ENCODE peak calls at places on chromosome 9, in nine cellular contexts. I is cardiac muscle cell, Q is sigmoid colon, E is astrocyte, W is thyroid gland, O is mucosa of descending colon, K is tibial nerve, U is PC-3, Y is HepG2. X is an unnamed sample.
A peak's percentile ranks its signal among the peaks of the same experiment; 100 is the strongest.

GRCh38 chr9:134442087-134442470 is 115.8 kb downstream of the RXRA start:
- DNase-seq in I (no peak), Q (no peak), E (no peak), W (no peak), O (no peak), K (no peak), U (no peak), Y (no peak), X (no peak)

GRCh38 chr9:126164796-126165525 is 161.7 kb upstream of the MVB12B start:
- DNase-seq in I (no peak), Q (no peak), E (no peak), W (no peak), O (no peak), K (no peak), U (no peak), Y (no peak), X (no peak)

GRCh38 chr9:17731308-17731707 is 152.4 kb downstream of the SH3GL2 start:
- DNase-seq in I (no peak), Q (no peak), E (no peak), W (no peak), O (no peak), K (no peak), U (no peak), Y (no peak), X (no peak)

GRCh38 chr9:103798620-103799019 is 295.5 kb upstream of the SMC2 start:
- DNase-seq in I (no peak), Q (no peak), E (peak; percentile 42), W (no peak), O (no peak), K (no peak), U (peak; percentile 43), Y (peak; percentile 1), X (no peak)

GRCh38 chr9:96258967-96259366 is 43.0 kb downstream of the HSD17B3 start:
- DNase-seq in I (no peak), Q (no peak), E (no peak), W (no peak), O (no peak), K (no peak), U (no peak), Y (no peak), X (no peak)

GRCh38 chr9:125180876-125181275 is 8.7 kb downstream of the PPP6C start:
- DNase-seq in I (no peak), Q (no peak), E (no peak), W (no peak), O (no peak), K (no peak), U (no peak), Y (no peak), X (no peak)

GRCh38 chr9:2768330-2768729 is 51.0 kb downstream of the KCNV2 start:
- DNase-seq in I (no peak), Q (no peak), E (no peak), W (no peak), O (peak; percentile 24), K (no peak), U (no peak), Y (no peak), X (no peak)

GRCh38 chr9:88173378-88173999 is 35.2 kb upstream of the SPATA31C2 start:
- DNase-seq in I (peak; percentile 75), Q (no peak), E (peak; percentile 51), W (peak; percentile 36), O (peak; percentile 59), K (peak; percentile 34), U (peak; percentile 79), Y (peak; percentile 80), X (peak; percentile 80)

GRCh38 chr9:97304586-97304985 is 2.9 kb upstream of the CCDC180 start:
- DNase-seq in I (no peak), Q (no peak), E (no peak), W (no peak), O (no peak), K (no peak), U (peak; percentile 3), Y (no peak), X (no peak)

GRCh38 chr9:5493597-5494511 is 16.5 kb upstream of the PDCD1LG2 start:
- DNase-seq in I (no peak), Q (no peak), E (peak; percentile 84), W (no peak), O (peak; percentile 41), K (peak; percentile 54), U (peak; percentile 83), Y (no peak), X (no peak)

GRCh38 chr9:36023260-36024048 is 13.3 kb upstream of the RECK start:
- DNase-seq in I (peak; percentile 78), Q (no peak), E (peak; percentile 47), W (peak; percentile 81), O (peak; percentile 88), K (peak; percentile 54), U (peak; percentile 75), Y (peak; percentile 39), X (peak; percentile 72)

GRCh38 chr9:124108216-124108615 is 96.6 kb downstream of the LHX2 start:
- DNase-seq in I (no peak), Q (no peak), E (no peak), W (peak; percentile 21), O (no peak), K (no peak), U (no peak), Y (no peak), X (no peak)

GRCh38 chr9:98851730-98852462 is 44.4 kb downstream of the GALNT12 start:
- DNase-seq in I (no peak), Q (no peak), E (no peak), W (no peak), O (no peak), K (no peak), U (peak; percentile 23), Y (no peak), X (peak; percentile 72)

GRCh38 chr9:97563458-97564135 is 62.1 kb downstream of the TMOD1 start:
- DNase-seq in I (no peak), Q (no peak), E (no peak), W (no peak), O (no peak), K (no peak), U (no peak), Y (no peak), X (no peak)

GRCh38 chr9:136048560-136049411 is 46.3 kb downstream of the NACC2 start:
- DNase-seq in I (no peak), Q (peak; percentile 67), E (no peak), W (no peak), O (no peak), K (no peak), U (no peak), Y (no peak), X (no peak)

GRCh38 chr9:13149454-13149853 is 130.0 kb downstream of the MPDZ start:
- DNase-seq in I (no peak), Q (no peak), E (no peak), W (no peak), O (peak; percentile 42), K (no peak), U (no peak), Y (no peak), X (no peak)

GRCh38 chr9:70049236-70049635 is 5.6 kb downstream of the MAMDC2 start:
- DNase-seq in I (no peak), Q (peak; percentile 94), E (peak; percentile 59), W (peak; percentile 56), O (peak; percentile 60), K (peak; percentile 89), U (peak; percentile 55), Y (no peak), X (no peak)

DNA sequence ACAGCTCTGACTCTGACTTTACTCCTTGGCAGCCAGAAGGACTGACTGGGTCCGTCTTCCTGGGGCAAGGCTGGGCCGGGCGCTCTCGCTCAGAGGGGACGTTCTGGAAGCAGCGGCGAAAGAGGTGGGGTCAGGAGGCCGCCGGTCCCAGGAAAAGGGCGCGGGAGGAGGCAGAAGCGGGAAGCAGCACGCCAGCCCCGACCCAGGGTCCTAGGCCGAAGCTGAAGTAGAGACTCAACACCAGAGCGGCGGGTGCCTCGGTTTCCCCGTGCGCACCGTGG is 1.5 kb downstream of the SHB start:
- DNase-seq in I (peak; percentile 25), Q (peak; percentile 77), E (no peak), W (peak; percentile 53), O (no peak), K (no peak), U (no peak), Y (no peak), X (no peak)
- H3K4me1 ChIP-seq in I (peaks cover 32% of the 10 kb centered on the region), Q (peaks cover 41% of the 10 kb centered on the region), E (peaks cover 45% of the 10 kb centered on the region), W (peaks cover 51% of the 10 kb centered on the region), O (peaks cover 41% of the 10 kb centered on the region), K (peaks cover 19% of the 10 kb centered on the region), U (peaks cover 42% of the 10 kb centered on the region), Y (peaks cover 57% of the 10 kb centered on the region), X (peaks cover 27% of the 10 kb centered on the region)

GRCh38 chr9:74949859-74950258 is 2.9 kb downstream of the C9orf40 start:
- DNase-seq in I (no peak), Q (no peak), E (no peak), W (no peak), O (no peak), K (no peak), U (no peak), Y (no peak), X (no peak)
- H3K4me1 ChIP-seq in I (no peaks in the 10 kb centered on the region), Q (peaks cover 4% of the 10 kb centered on the region), E (no peaks in the 10 kb centered on the region), W (no peaks in the 10 kb centered on the region), O (no peaks in the 10 kb centered on the region), K (no peaks in the 10 kb centered on the region), U (no peaks in the 10 kb centered on the region), Y (peaks cover 44% of the 10 kb centered on the region), X (peaks cover 7% of the 10 kb centered on the region)

GRCh38 chr9:129590466-129590865 is 30.4 kb downstream of the C9orf50 start:
- DNase-seq in I (no peak), Q (no peak), E (no peak), W (no peak), O (no peak), K (no peak), U (no peak), Y (no peak), X (no peak)
- H3K4me1 ChIP-seq in I (peaks cover 9% of the 10 kb centered on the region), Q (no peaks in the 10 kb centered on the region), E (no peaks in the 10 kb centered on the region), W (no peaks in the 10 kb centered on the region), O (peaks cover 3% of the 10 kb centered on the region), K (no peaks in the 10 kb centered on the region), U (no peaks in the 10 kb centered on the region), Y (peaks cover 54% of the 10 kb centered on the region), X (no peaks in the 10 kb centered on the region)

GRCh38 chr9:137272241-137273094 is 5.1 kb upstream of the TOR4A start:
- DNase-seq in I (no peak), Q (no peak), E (no peak), W (no peak), O (no peak), K (no peak), U (no peak), Y (no peak), X (no peak)

GRCh38 chr9:137273616-137274320 is 3.8 kb upstream of the TOR4A start:
- DNase-seq in I (no peak), Q (no peak), E (no peak), W (peak; percentile 15), O (no peak), K (no peak), U (no peak), Y (no peak), X (no peak)

GRCh38 chr9:137273095-137273490 is 4.4 kb upstream of the TOR4A start:
- DNase-seq in I (no peak), Q (no peak), E (no peak), W (no peak), O (no peak), K (no peak), U (no peak), Y (no peak), X (no peak)

GRCh38 chr9:137270929-137271695 is 6.4 kb upstream of the TOR4A start:
- DNase-seq in I (no peak), Q (no peak), E (no peak), W (no peak), O (no peak), K (no peak), U (no peak), Y (no peak), X (no peak)

DNA sequence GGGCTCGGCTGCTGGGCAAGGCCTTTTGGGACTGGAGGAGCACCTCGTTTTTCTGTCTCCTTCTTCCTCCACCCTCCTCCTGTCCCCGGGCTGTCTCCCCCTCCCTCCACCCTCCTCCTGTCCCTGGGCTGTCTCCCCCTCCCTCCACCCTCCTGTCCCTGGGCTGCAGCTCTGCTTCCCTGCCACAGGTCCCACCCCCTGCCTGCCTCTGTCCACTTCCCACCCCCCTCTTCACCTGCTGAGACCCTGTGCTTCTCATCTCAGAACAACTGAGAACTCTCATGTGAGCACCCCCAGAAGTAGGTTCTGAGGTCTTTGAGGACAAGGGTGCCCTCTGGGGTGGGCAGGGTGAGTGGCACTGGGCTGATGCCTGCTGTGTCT is 5.8 kb upstream of the TOR4A start:
- DNase-seq in I (no peak), Q (no peak), E (no peak), W (no peak), O (no peak), K (no peak), U (no peak), Y (no peak), X (no peak)
- H3K4me1 ChIP-seq in I (peaks cover 11% of the 10 kb centered on the region), Q (peaks cover 25% of the 10 kb centered on the region), E (peaks cover 10% of the 10 kb centered on the region), W (peaks cover 26% of the 10 kb centered on the region), O (peaks cover 43% of the 10 kb centered on the region), K (peaks cover 5% of the 10 kb centered on the region), U (peaks cover 6% of the 10 kb centered on the region), Y (peaks cover 33% of the 10 kb centered on the region), X (peaks cover 8% of the 10 kb centered on the region)